ENCODE peak calls at places on chromosomes 11 and 22, in eight cellular contexts. I is NCI-H1417 treated with DMSO at 0.1 percent for 48 hours; C is NCI-H774; S is H4; Z is naive thymus-derived CD8-positive, alpha-beta T cell; B is stimulated activated CD4-positive, alpha-beta T cell treated with anti-CD3 and anti-CD28 coated beads, Interleukin-2, amount 100 ng/mL, for 24 hours; N is C1 segment of cervical spinal cord; R is T-helper 9 cell. K is an unnamed sample.

GRCh38 chr22:48054596-48054995 is 1292.1 kb downstream of the TBC1D22A start:
- DNase-seq in I (no peak), C (no peak), S (no peak), Z (no peak), B (no peak), N (no peak), R (no peak), K (no peak)

GRCh38 chr11:4466168-4466891 is 16.1 kb upstream of the OR52K1 start:
- DNase-seq in I (no peak), C (no peak), S (no peak), Z (no peak), B (no peak), N (no peak), R (no peak), K (no peak)

GRCh38 chr11:122523841-122524531 is 131.5 kb upstream of the UBASH3B start:
- DNase-seq in I (no peak), C (no peak), S (no peak), Z (no peak), B (no peak), N (no peak), R (no peak), K (no peak)

GRCh38 chr22:32801001-32801435 is 487 bp upstream of the TIMP3 start:
- DNase-seq in I (no peak), C (no peak), S (no peak), Z (no peak), B (no peak), N (no peak), R (no peak), K (no peak)

GRCh38 chr11:103659743-103660142 is 376.7 kb upstream of the DDI1 start:
- DNase-seq in I (no peak), C (no peak), S (no peak), Z (no peak), B (no peak), N (no peak), R (no peak), K (no peak)

GRCh38 chr11:130192845-130193267 is 33.3 kb downstream of the ST14 start:
- DNase-seq in I (no peak), C (no peak), S (no peak), Z (no peak), B (no peak), N (no peak), R (no peak), K (no peak)

GRCh38 chr11:105609832-105610781 is at the start of gene GRIA4:
- DNase-seq in I (peak), C (peak), S (peak), Z (no peak), B (peak), N (no peak), R (no peak), K (no peak)

GRCh38 chr22:25156736-25157135 is 42.9 kb upstream of the CRYBB3 start:
- DNase-seq in I (no peak), C (no peak), S (no peak), Z (no peak), B (no peak), N (no peak), R (no peak), K (no peak)

GRCh38 chr11:20337526-20338154 is 25.9 kb upstream of the HTATIP2 start:
- DNase-seq in I (no peak), C (peak), S (peak), Z (no peak), B (no peak), N (no peak), R (no peak), K (peak)

GRCh38 chr22:36010090-36010489 is 18.5 kb downstream of the RBFOX2 start:
- DNase-seq in I (no peak), C (no peak), S (no peak), Z (no peak), B (no peak), N (no peak), R (no peak), K (no peak)

GRCh38 chr11:77173494-77173893 is 45.4 kb downstream of the MYO7A start:
- DNase-seq in I (no peak), C (no peak), S (no peak), Z (no peak), B (no peak), N (no peak), R (no peak), K (no peak)

GRCh38 chr11:59174664-59175033 is 2.7 kb downstream of the DTX4 start:
- DNase-seq in I (no peak), C (no peak), S (peak), Z (no peak), B (no peak), N (no peak), R (no peak), K (no peak)

GRCh38 chr11:120810251-120810650 is 213.7 kb upstream of the TBCEL start:
- DNase-seq in I (no peak), C (no peak), S (no peak), Z (no peak), B (no peak), N (no peak), R (no peak), K (no peak)

GRCh38 chr11:117818036-117818858 is 6.3 kb downstream of the FXYD2 start:
- DNase-seq in I (no peak), C (no peak), S (no peak), Z (no peak), B (peak), N (no peak), R (peak), K (no peak)

GRCh38 chr22:19971276-19972124 is 29.9 kb upstream of the TXNRD2 start:
- DNase-seq in I (no peak), C (no peak), S (no peak), Z (no peak), B (no peak), N (no peak), R (no peak), K (no peak)

GRCh38 chr11:125950696-125951645 is 5.1 kb downstream of the VSIG10L2 start:
- DNase-seq in I (no peak), C (no peak), S (no peak), Z (no peak), B (no peak), N (no peak), R (no peak), K (no peak)

GRCh38 chr11:69812256-69812655 is 7.0 kb downstream of the FGF3 start:
- DNase-seq in I (no peak), C (no peak), S (no peak), Z (no peak), B (no peak), N (no peak), R (no peak), K (no peak)

GRCh38 chr11:67393437-67393836 is 1.7 kb downstream of the RAD9A start:
- DNase-seq in I (no peak), C (no peak), S (no peak), Z (no peak), B (no peak), N (no peak), R (no peak), K (no peak)

GRCh38 chr11:2462986-2463765 is 18.4 kb downstream of the KCNQ1 start:
- DNase-seq in I (no peak), C (no peak), S (no peak), Z (no peak), B (peak), N (no peak), R (no peak), K (no peak)

GRCh38 chr11:119538748-119539147 is 115.8 kb upstream of the THY1 start:
- DNase-seq in I (no peak), C (no peak), S (no peak), Z (no peak), B (peak), N (no peak), R (no peak), K (no peak)

GRCh38 chr22:50673231-50674126 is 856 bp downstream of the SHANK3 start:
- DNase-seq in I (no peak), C (no peak), S (no peak), Z (no peak), B (no peak), N (no peak), R (no peak), K (no peak)

GRCh38 chr22:22810018-22810427 is 77.6 kb upstream of the IGLL5 start:
- DNase-seq in I (no peak), C (peak), S (peak), Z (peak), B (peak), N (no peak), R (peak), K (no peak)

GRCh38 chr11:115612331-115612730 is 108.1 kb upstream of the CADM1 start:
- DNase-seq in I (no peak), C (no peak), S (no peak), Z (no peak), B (no peak), N (no peak), R (no peak), K (no peak)

GRCh38 chr22:50545522-50546325 is at the start of gene KLHDC7B:
- DNase-seq in I (no peak), C (no peak), S (no peak), Z (no peak), B (no peak), N (no peak), R (no peak), K (no peak)

GRCh38 chr11:28483072-28483867 is 375.1 kb downstream of the METTL15 start:
- DNase-seq in I (no peak), C (no peak), S (no peak), Z (no peak), B (no peak), N (no peak), R (no peak), K (no peak)

GRCh38 chr22:37163618-37164534 is 14.2 kb upstream of the IL2RB start:
- DNase-seq in I (no peak), C (no peak), S (no peak), Z (no peak), B (peak), N (no peak), R (no peak), K (no peak)

K was measured in NCI-H1436 treated with DMSO at 0.1 percent for 48 hours.